ENCODE peak calls at places on chromosomes 3 and 15, in five cellular contexts. F is mesenteric fat pad, T is posterior vena cava, N is GM23248, V is amygdala. Y is an unnamed sample.

GRCh38 chr3:127604035-127604434 is 5.8 kb downstream of the MCM2 start:
- DNase-seq in F (no peak), T (no peak), N (no peak), V (no peak), Y (no peak)

GRCh38 chr3:65783117-65783516 is 255.6 kb downstream of the MAGI1 start:
- DNase-seq in F (no peak), T (no peak), N (peak), V (no peak), Y (no peak)

GRCh38 chr15:30872341-30872748 is 31.4 kb upstream of the FAN1 start:
- DNase-seq in F (no peak), T (no peak), N (peak), V (no peak), Y (peak)

GRCh38 chr3:144677118-144677517 is 705.5 kb downstream of the DIPK2A start:
- DNase-seq in F (no peak), T (no peak), N (peak), V (no peak), Y (no peak)

GRCh38 chr3:149494022-149494758 is 19.7 kb downstream of the TM4SF4 start:
- DNase-seq in F (no peak), T (no peak), N (peak), V (no peak), Y (peak)

GRCh38 chr15:77797270-77797669 is 164.6 kb upstream of the LINGO1 start:
- DNase-seq in F (no peak), T (no peak), N (no peak), V (no peak), Y (no peak)

GRCh38 chr3:25532763-25533162 is 104.7 kb downstream of the RARB start:
- DNase-seq in F (no peak), T (no peak), N (no peak), V (no peak), Y (peak)

GRCh38 chr15:62444104-62445027 is 279.3 kb upstream of the C2CD4B start:
- DNase-seq in F (no peak), T (peak), N (peak), V (no peak), Y (no peak)

GRCh38 chr3:74027121-74027520 is 402.4 kb upstream of the PDZRN3 start:
- DNase-seq in F (no peak), T (no peak), N (no peak), V (no peak), Y (no peak)

GRCh38 chr15:90839187-90840071 is 29.0 kb upstream of the FURIN start:
- DNase-seq in F (no peak), T (no peak), N (no peak), V (no peak), Y (peak)

GRCh38 chr3:46703013-46703520 is 1.9 kb downstream of the TMIE start:
- DNase-seq in F (no peak), T (no peak), N (no peak), V (no peak), Y (no peak)

GRCh38 chr3:192928720-192929119 is 11.1 kb upstream of the MB21D2 start:
- DNase-seq in F (no peak), T (no peak), N (no peak), V (no peak), Y (no peak)

GRCh38 chr3:24545917-24546316 is 51.3 kb upstream of the THRB start:
- DNase-seq in F (no peak), T (peak), N (peak), V (no peak), Y (no peak)

GRCh38 chr3:53242642-53243041 is 13.2 kb downstream of the TKT start:
- DNase-seq in F (no peak), T (peak), N (peak), V (no peak), Y (no peak)

GRCh38 chr3:23985752-23986544 is 40.9 kb downstream of the NR1D2 start:
- DNase-seq in F (no peak), T (no peak), N (no peak), V (no peak), Y (no peak)

GRCh38 chr3:150202696-150203095 is 205.4 kb upstream of the TSC22D2 start:
- DNase-seq in F (no peak), T (no peak), N (no peak), V (no peak), Y (no peak)

GRCh38 chr15:35256141-35256540 is 171.0 kb upstream of the NANOGP8 start:
- DNase-seq in F (no peak), T (no peak), N (no peak), V (no peak), Y (no peak)

GRCh38 chr3:126636436-126636835 is 18.5 kb downstream of the TXNRD3 start:
- DNase-seq in F (no peak), T (no peak), N (no peak), V (no peak), Y (no peak)

GRCh38 chr3:163450684-163451083 is 1627.6 kb downstream of the SI start:
- DNase-seq in F (no peak), T (peak), N (no peak), V (no peak), Y (no peak)

GRCh38 chr3:66469220-66469640 is 31.6 kb downstream of the LRIG1 start:
- DNase-seq in F (no peak), T (no peak), N (peak), V (no peak), Y (no peak)

GRCh38 chr15:75661041-75661778 is 13.5 kb downstream of the SNX33 start:
- DNase-seq in F (no peak), T (peak), N (peak), V (no peak), Y (no peak)

GRCh38 chr15:42073418-42073817 is 20.9 kb downstream of the PLA2G4D start:
- DNase-seq in F (no peak), T (no peak), N (no peak), V (no peak), Y (no peak)

GRCh38 chr15:77410701-77411613 is 8.9 kb downstream of the PEAK1 start:
- DNase-seq in F (no peak), T (no peak), N (no peak), V (no peak), Y (peak)

GRCh38 chr3:114178770-114179368 is at the start of gene DRD3:
- DNase-seq in F (no peak), T (no peak), N (peak), V (no peak), Y (no peak)

GRCh38 chr15:94383706-94384105 is 152.3 kb downstream of the MCTP2 start:
- DNase-seq in F (no peak), T (no peak), N (peak), V (no peak), Y (no peak)

GRCh38 chr3:195850857-195851531 is 39.3 kb upstream of the MUC4 start:
- DNase-seq in F (no peak), T (peak), N (peak), V (no peak), Y (peak)

GRCh38 chr3:177295116-177295515 is 97.8 kb upstream of the TBL1XR1 start:
- DNase-seq in F (no peak), T (no peak), N (no peak), V (no peak), Y (no peak)

GRCh38 chr3:195080125-195080524 is 190.8 kb downstream of the XXYLT1 start:
- DNase-seq in F (no peak), T (peak), N (no peak), V (no peak), Y (no peak)